ENCODE peak calls at places on chromosomes 4 and X, in six cellular contexts. K is HepG2, G is OCI-LY7, J is epithelial cell of esophagus, W is thyroid gland, V is mucosa of descending colon. M is an unnamed sample.

GRCh38 chrX:37912286-37912685 is 64.9 kb upstream of the DYNLT3 start:
- DNase-seq in K (no peak), J (peak), W (no peak), G (no peak), V (no peak), M (no peak)

GRCh38 chr4:6032249-6033244 is 14.3 kb upstream of the C4orf50 start:
- DNase-seq in W (peak), V (no peak), G (no peak), J (no peak), K (no peak), M (no peak)

GRCh38 chrX:11138498-11139390 is 27.6 kb downstream of the HCCS start:
- DNase-seq in W (no peak), V (peak), J (no peak), G (no peak), K (no peak), M (no peak)

GRCh38 chr4:77172336-77172735 is 15.3 kb downstream of the CCNG2 start:
- DNase-seq in K (no peak), J (peak), W (no peak), G (no peak), V (no peak), M (no peak)

GRCh38 chr4:102352774-102353173 is 7.5 kb upstream of the SLC39A8 start:
- DNase-seq in V (no peak), K (no peak), G (no peak), W (no peak), J (no peak), M (no peak)

GRCh38 chrX:31483336-31483735 is 411.5 kb upstream of the FTHL17 start:
- DNase-seq in J (peak), W (no peak), K (no peak), V (no peak), G (no peak), M (peak)

GRCh38 chrX:152638443-152638904 is 779 bp downstream of the GABRQ start:
- DNase-seq in V (no peak), G (no peak), W (no peak), J (no peak), K (no peak), M (no peak)

GRCh38 chr4:54276633-54277426 is 47.7 kb downstream of the PDGFRA start:
- DNase-seq in W (no peak), K (no peak), V (no peak), J (peak), G (no peak), M (no peak)

GRCh38 chr4:153466637-153467153 is 535 bp downstream of the TMEM131L start:
- DNase-seq in V (peak), W (no peak), J (no peak), G (peak), K (no peak), M (no peak)

GRCh38 chr4:89356086-89356485 is 48.5 kb upstream of the GPRIN3 start:
- DNase-seq in J (no peak), V (no peak), G (no peak), W (peak), K (no peak), M (no peak)

GRCh38 chrX:133649659-133650058 is 234.4 kb upstream of the GPC4 start:
- DNase-seq in G (no peak), K (no peak), V (no peak), J (no peak), W (no peak), M (no peak)

GRCh38 chr4:10460313-10461047 is 3.3 kb upstream of the ZNF518B start:
- DNase-seq in G (no peak), J (no peak), K (no peak), V (no peak), W (no peak), M (no peak)

GRCh38 chr4:106707776-106708603 is 328.1 kb downstream of the DKK2 start:
- DNase-seq in G (no peak), W (no peak), J (peak), V (no peak), K (no peak), M (no peak)

GRCh38 chrX:103663921-103664320 is 22.6 kb downstream of the MORF4L2 start:
- DNase-seq in V (no peak), G (no peak), K (no peak), W (no peak), J (no peak), M (no peak)

GRCh38 chr4:68576272-68577100 is at the start of gene UGT2B17:
- DNase-seq in W (no peak), V (no peak), G (peak), J (peak), K (no peak), M (no peak)

GRCh38 chr4:127741247-127741646 is 11.0 kb downstream of the SLC25A31 start:
- DNase-seq in G (no peak), K (no peak), J (no peak), W (no peak), V (no peak), M (no peak)

GRCh38 chr4:141307241-141307689 is 86.6 kb downstream of the ZNF330 start:
- DNase-seq in J (peak), G (peak), K (peak), V (no peak), W (peak), M (peak)

GRCh38 chrX:17024896-17025295 is 78.4 kb downstream of the REPS2 start:
- DNase-seq in K (peak), J (no peak), W (peak), G (peak), V (peak), M (no peak)

GRCh38 chr4:182968917-182969650 is 51.9 kb upstream of the DCTD start:
- DNase-seq in K (no peak), V (no peak), W (no peak), G (no peak), J (no peak), M (no peak)
- H3K4me3 ChIP-seq in K (no peak), V (no peak), W (no peak), G (no peak), J (no peak), M (no peak)

DNA sequence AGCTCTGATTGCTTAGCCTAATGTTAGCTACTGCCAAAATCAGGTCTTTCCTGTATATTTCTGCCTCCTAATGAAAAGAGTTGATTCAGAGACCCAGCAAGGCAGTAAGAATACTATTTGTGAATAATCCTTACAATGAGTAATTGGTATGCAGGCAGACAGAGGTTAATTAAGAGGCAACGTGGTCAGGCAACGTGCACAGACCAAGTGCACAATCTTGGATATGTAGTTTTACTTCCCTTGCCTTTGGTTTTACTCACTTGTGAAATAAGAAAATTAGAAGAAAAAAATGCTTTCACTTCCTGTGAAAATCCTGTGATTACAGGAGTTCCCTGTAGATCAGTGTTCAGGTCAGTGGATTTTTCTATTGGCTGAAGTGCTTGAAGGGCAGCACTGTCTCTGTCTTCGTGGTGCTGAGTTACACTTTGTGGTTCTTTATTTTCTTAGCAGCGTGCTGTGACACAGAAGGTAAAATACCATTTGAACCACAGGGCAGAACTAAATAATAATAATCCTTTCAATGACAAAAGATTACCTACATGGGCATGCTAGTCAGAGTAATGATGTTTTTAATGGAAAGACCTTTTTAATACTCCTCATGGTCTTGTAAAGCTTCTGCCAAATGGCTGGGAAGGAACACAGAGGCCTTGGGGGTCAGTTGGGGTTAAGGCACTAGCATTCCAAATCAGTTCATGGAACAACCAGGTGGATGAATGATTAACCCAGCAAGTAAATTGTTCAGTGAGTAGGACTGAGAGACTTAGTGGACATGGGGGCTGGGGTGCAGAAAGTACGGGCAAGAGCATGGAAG is 430.9 kb downstream of the MAPK10 start:
- DNase-seq in K (peak), V (no peak), J (peak), G (no peak), W (peak), M (no peak)
- H3K4me3 ChIP-seq in K (peak), V (no peak), J (no peak), G (no peak), W (no peak), M (no peak)

DNA sequence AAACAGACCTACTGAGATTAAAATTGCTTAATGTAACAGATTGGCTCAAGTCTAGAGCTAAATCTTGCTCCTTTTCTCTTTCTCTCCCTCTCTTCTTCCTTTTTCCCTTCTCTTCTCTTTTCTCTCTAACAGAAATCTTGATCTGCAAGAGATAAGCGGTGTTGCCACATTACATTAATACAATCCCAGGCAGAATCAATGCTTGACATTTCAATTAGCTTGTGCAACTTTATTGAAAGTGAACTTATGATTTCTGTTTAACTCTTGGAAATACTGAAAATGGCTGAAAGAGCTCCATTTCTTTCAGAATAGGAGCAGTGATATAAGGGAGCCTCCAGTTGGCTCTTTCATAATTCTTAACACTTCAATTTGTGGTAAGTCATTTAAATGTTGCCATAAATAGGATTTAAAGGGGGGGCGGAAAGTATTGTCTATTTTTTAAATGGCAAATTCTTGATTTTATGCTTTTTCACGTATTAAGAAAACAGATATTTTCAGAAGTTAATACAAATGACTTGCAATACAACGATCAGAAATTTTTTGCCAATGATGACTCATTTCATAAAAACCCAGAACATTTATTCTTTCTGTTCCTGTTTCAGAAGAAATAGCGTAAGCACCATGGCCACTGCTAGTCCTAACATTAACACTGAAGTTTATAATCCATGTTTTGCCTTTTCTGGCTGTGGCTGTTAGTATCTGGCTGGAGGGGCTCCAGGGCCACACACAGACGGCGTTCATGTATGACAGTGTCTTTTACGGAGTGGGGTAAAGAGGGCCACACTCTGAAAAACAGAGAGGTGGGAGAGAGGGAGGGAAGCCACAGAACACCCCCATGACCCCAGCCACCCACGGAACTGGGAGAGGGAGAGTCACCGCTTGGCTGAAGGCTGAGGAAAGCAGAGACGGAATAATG is 115.7 kb upstream of the FAT1 start:
- DNase-seq in V (no peak), J (peak), W (no peak), G (no peak), K (no peak), M (no peak)
- H3K4me3 ChIP-seq in V (no peak), J (no peak), W (no peak), G (no peak), K (no peak), M (no peak)

DNA sequence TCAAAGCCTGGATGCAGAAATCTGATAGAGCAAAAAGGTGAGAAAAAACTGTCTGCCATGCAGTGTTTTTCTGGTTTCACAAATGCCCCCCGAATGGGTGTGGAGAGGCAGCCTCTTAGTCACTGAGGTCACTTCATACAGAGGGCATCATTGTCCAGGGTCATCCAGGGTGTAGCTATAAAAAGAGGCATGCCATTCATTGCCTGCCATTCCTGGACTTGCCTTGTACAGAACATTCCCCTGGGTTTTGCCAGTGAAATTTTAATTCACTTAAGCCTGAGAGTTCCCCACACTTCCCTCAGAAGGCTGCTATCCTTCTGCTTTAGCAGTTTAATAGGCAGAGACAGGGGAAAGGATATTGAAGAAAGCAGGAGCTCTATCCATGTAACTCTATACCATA is 230.3 kb downstream of the UNC5C start:
- DNase-seq in G (no peak), J (no peak), K (no peak), V (no peak), W (no peak), M (no peak)
- H3K4me3 ChIP-seq in G (no peak), J (no peak), K (no peak), V (no peak), W (no peak), M (no peak)

GRCh38 chr4:25233737-25234389 is at the start of gene PI4K2B:
- DNase-seq in J (peak), W (peak), G (peak), K (peak), V (peak), M (peak)

GRCh38 chr4:25234390-25235367 is 846 bp downstream of the PI4K2B start:
- DNase-seq in K (peak), W (peak), V (no peak), G (peak), J (peak), M (peak)

GRCh38 chr4:25235401-25235800 is 1.6 kb downstream of the PI4K2B start:
- DNase-seq in G (peak), J (no peak), K (no peak), V (no peak), W (no peak), M (no peak)

GRCh38 chr4:25229804-25230203 is 4.0 kb upstream of the PI4K2B start:
- DNase-seq in J (no peak), G (no peak), K (no peak), V (no peak), W (no peak), M (no peak)

DNA sequence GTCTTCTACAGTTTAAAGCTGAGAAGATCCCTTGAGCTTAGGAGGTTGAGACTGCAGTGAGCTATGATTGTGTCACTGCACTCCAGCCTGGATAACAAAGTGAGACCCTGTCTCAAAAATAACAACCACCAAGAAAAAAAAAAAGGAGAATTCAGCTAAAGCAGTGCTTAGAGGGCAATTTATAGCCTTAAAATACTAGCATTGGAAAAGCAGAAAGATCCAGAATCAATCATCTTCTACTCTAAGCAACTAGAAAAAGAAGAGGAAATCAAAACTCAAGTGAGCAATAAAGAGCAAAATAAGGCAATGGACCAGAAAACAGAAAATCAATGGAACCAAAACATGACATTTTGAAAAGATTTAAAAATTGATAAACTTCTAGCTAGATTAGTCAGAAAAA is 639 bp upstream of the PI4K2B start:
- DNase-seq in K (no peak), J (no peak), V (no peak), G (peak), W (no peak), M (no peak)
- H3K4me3 ChIP-seq in K (peak), J (peak), V (no peak), G (peak), W (peak), M (peak)

GRCh38 chr4:175998782-175999181 is 66.9 kb upstream of the WDR17 start:
- DNase-seq in K (no peak), W (peak), G (peak), J (peak), V (no peak), M (peak)

GRCh38 chr4:175999944-176000343 is 65.7 kb upstream of the WDR17 start:
- DNase-seq in W (no peak), J (no peak), K (no peak), V (no peak), G (no peak), M (no peak)

GRCh38 chr4:176005766-176006165 is 59.9 kb upstream of the WDR17 start:
- DNase-seq in K (no peak), J (no peak), G (no peak), W (no peak), V (no peak), M (no peak)

GRCh38 chr4:176001171-176002006 is 64.3 kb upstream of the WDR17 start:
- DNase-seq in V (no peak), K (no peak), G (no peak), J (peak), W (peak), M (peak)

DNA sequence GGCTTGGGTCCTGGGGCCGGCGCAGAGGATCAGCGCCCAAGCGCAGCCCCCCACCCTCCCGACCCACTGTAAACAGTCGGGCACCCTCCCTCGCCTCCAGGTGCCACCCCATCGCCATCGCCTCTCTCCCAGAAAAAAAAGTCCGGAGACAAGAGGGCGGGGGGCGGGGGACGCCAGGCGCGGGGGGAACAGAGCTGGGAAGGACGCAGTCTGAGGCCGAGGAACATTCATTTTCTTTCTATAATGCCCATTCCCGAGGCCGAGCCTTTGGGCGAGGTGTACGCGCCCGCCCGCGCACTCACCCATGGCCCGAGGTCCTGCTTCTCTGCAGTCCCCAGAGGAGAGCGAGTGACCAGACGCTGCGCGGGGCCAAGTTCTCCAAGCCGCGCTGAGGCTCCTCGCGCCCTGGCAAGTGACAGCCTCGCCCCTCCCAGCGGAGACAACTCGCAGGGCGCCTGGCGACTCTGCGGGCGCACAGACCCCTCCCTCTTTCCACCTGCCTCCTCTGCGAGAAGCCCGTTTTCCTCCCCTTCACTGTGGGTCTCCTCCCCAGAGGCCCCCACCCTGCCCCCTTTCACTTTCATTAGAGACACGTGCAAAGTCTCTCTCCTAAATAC is 63.5 kb upstream of the WDR17 start:
- DNase-seq in V (no peak), K (no peak), J (peak), G (peak), W (peak), M (peak)
- H3K4me3 ChIP-seq in V (no peak), K (no peak), J (peak), G (peak), W (peak), M (peak)

DNA sequence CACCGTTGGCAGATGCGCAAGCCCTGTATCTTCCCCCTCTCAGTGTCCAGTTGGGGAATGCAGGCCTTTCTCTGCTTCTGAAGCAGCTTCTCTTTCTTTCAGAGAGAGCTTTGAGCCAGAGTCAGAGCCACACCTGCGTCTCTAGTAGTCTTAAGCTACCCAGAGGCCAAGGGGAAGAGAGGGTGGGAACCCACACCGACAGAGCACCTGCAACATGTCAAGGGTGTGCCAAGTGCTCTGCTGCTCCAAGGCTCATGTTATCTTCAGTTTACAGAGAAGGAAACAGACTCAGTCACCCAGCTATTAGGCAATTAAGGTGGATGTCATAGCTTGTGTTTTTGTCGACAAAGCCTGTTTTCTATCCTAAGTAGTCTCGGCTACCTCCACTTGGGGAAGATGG is 22.7 kb upstream of the RNF212 start:
- DNase-seq in K (no peak), J (peak), W (no peak), V (no peak), G (peak), M (no peak)
- H3K4me3 ChIP-seq in K (no peak), J (no peak), W (no peak), V (no peak), G (no peak), M (no peak)

GRCh38 chrX:9464435-9465371 is at the start of gene TBL1X:
- DNase-seq in J (peak), W (peak), G (peak), V (peak), K (peak), M (peak)
- H3K4me3 ChIP-seq in J (peak), W (peak), G (peak), V (peak), K (peak), M (peak)

DNA sequence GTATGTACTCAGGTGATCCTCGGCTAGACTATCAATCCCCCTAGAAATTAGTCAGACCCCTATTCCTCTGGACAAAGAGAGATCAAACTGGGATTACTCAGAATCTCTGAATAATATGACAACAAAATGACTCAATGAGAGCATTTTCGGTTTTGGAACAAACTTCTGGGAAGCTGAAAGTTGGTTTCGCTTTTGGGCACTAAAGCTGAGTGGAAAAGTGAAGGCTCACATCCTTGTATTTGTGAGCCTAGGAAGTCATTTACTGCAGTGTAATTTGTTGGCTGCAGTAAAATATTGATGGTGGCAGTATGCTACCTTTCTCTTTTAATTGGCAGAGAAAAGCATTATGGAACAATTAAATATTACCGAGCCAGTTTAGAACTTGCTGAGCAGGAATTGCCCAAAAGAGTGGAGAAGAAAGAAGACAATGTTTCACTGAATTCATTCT is 69.4 kb downstream of the AGTR2 start:
- DNase-seq in G (no peak), V (no peak), K (no peak), J (peak), W (no peak), M (no peak)
- H3K4me3 ChIP-seq in G (no peak), V (no peak), K (no peak), J (peak), W (no peak), M (no peak)